ENCODE peak calls at places on chromosomes 16 and 17, in eight cellular contexts. Z is hepatic stellate cell; N is HFF-Myc; S is RCC 7860; L is Daoy; B is activated CD4-positive, alpha-beta T cell treated with anti-CD3 and anti-CD28 coated beads for 4 hours; M is naive thymus-derived CD8-positive, alpha-beta T cell; F is NCI-H1930. H is an unnamed sample.

GRCh38 chr16:84528317-84528716 is 23.9 kb upstream of the MEAK7 start:
- DNase-seq in Z (no peak), N (no peak), S (no peak), L (no peak), B (no peak), M (no peak), F (no peak), H (no peak)

GRCh38 chr17:51805765-51806164 is 352.7 kb downstream of the CA10 start:
- DNase-seq in Z (no peak), N (no peak), S (no peak), L (no peak), B (no peak), M (no peak), F (no peak), H (no peak)

GRCh38 chr17:19307521-19307920 is 55.0 kb downstream of the B9D1 start:
- DNase-seq in Z (no peak), N (no peak), S (no peak), L (no peak), B (no peak), M (no peak), F (no peak), H (no peak)

GRCh38 chr16:12613131-12613991 is 190.3 kb downstream of the CPPED1 start:
- DNase-seq in Z (no peak), N (no peak), S (peak), L (peak), B (peak), M (no peak), F (no peak), H (peak)

GRCh38 chr16:11310997-11311561 is 29.9 kb upstream of the PRM1 start:
- DNase-seq in Z (no peak), N (no peak), S (no peak), L (no peak), B (no peak), M (peak), F (no peak), H (peak)

GRCh38 chr17:1491406-1492248 is 859 bp downstream of the MYO1C start:
- DNase-seq in Z (peak), N (no peak), S (no peak), L (peak), B (peak), M (no peak), F (no peak), H (peak)

GRCh38 chr16:12340151-12340733 is 363.7 kb downstream of the SNX29 start:
- DNase-seq in Z (peak), N (no peak), S (peak), L (no peak), B (no peak), M (no peak), F (peak), H (peak)

GRCh38 chr17:31433091-31433790 is 41.8 kb downstream of the RAB11FIP4 start:
- DNase-seq in Z (no peak), N (no peak), S (no peak), L (no peak), B (peak), M (peak), F (no peak), H (no peak)

GRCh38 chr17:20996724-20997615 is 45.8 kb downstream of the USP22 start:
- DNase-seq in Z (no peak), N (no peak), S (no peak), L (no peak), B (no peak), M (no peak), F (no peak), H (no peak)

GRCh38 chr17:51322390-51323029 is 62.2 kb downstream of the UTP18 start:
- DNase-seq in Z (no peak), N (no peak), S (peak), L (no peak), B (no peak), M (no peak), F (no peak), H (peak)